ENCODE peak calls at places on chromosomes 4 and X, in four cellular contexts. L, U, X and B are unnamed samples.

GRCh38 chrX:35711281-35711680 is 86.9 kb upstream of the MAGEB16 start:
- DNase-seq in L (no peak), U (no peak), X (no peak), B (no peak)

GRCh38 chrX:153690466-153690865 is 2.7 kb downstream of the SLC6A8 start:
- DNase-seq in L (no peak), U (no peak), X (no peak), B (no peak)

GRCh38 chrX:29090811-29091210 is 503.6 kb downstream of the IL1RAPL1 start:
- DNase-seq in L (no peak), U (no peak), X (no peak), B (peak)

GRCh38 chr4:72031868-72032619 is at the start of gene NPFFR2:
- DNase-seq in L (no peak), U (peak), X (peak), B (peak)

GRCh38 chrX:63428348-63428747 is 77.2 kb upstream of the SPIN4 start:
- DNase-seq in L (no peak), U (no peak), X (no peak), B (no peak)

GRCh38 chr4:168167714-168168284 is 75.5 kb downstream of the ANXA10 start:
- DNase-seq in L (no peak), U (no peak), X (no peak), B (peak)

GRCh38 chrX:43885617-43886016 is 3.4 kb upstream of the MAOB start:
- DNase-seq in L (no peak), U (no peak), X (no peak), B (no peak)

GRCh38 chrX:139642241-139642927 is 65.6 kb downstream of the MCF2 start:
- DNase-seq in L (no peak), U (no peak), X (no peak), B (peak)

GRCh38 chr4:77100234-77100633 is 24.4 kb upstream of the CCNI start:
- DNase-seq in L (no peak), U (no peak), X (no peak), B (peak)

GRCh38 chrX:12469296-12469695 is 321.9 kb upstream of the PRPS2 start:
- DNase-seq in L (no peak), U (no peak), X (no peak), B (no peak)

GRCh38 chr4:40564815-40565505 is 64.7 kb downstream of the RBM47 start:
- DNase-seq in L (no peak), U (no peak), X (no peak), B (peak)

GRCh38 chrX:149648932-149649331 is 17.3 kb upstream of the TMEM185A start:
- DNase-seq in L (no peak), U (no peak), X (no peak), B (no peak)
- TF ChIP-seq CTCF in L (no peak), U (peak), X (no peak), B (no peak)

DNA sequence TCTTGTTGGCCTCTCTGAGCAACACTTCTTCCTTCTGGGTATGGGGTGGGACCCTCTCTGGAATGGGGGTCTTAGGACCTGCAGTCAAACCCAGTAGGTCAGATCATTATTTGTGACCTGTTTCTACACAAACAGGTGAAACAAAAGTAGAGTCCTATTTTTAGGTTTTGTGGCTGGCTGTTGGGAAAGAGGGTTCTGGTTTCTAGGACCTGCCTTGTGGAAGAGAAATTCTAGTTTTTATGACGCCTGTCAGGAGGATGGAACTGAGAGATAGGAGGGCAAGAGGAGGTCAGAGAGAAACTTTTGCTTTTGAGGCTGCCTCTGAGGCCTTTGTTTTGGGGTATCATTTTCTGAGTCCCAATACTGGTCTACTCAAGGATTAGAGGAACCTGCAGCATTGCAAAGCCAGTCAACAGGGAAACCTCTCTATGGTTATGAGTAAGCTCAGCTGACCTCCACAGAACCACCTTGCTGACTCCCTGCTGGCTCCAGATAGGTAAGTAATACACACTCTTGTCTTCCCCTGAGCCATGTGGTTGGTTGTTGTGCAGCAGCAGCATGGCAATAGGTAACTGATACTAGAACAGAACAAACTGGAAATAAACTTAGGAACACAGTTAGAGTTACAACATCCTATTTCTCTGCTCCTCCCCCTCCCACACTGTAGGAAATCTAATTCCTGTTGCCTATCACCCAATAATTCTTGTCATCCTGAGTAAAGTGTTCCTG is 114.7 kb upstream of the VCX3B start:
- DNase-seq in L (no peak), U (no peak), X (no peak), B (no peak)
- TF ChIP-seq CTCF in L (no peak), U (no peak), X (no peak), B (no peak)

GRCh38 chr4:24988776-24989175 is 42.0 kb downstream of the LGI2 start:
- DNase-seq in L (peak), U (no peak), X (no peak), B (peak)
- TF ChIP-seq CTCF in L (peak), U (no peak), X (peak), B (peak)

GRCh38 chr4:121675715-121676114 is 21.1 kb downstream of the ANXA5 start:
- DNase-seq in L (no peak), U (no peak), X (no peak), B (peak)
- TF ChIP-seq CTCF in L (no peak), U (no peak), X (no peak), B (peak)

DNA sequence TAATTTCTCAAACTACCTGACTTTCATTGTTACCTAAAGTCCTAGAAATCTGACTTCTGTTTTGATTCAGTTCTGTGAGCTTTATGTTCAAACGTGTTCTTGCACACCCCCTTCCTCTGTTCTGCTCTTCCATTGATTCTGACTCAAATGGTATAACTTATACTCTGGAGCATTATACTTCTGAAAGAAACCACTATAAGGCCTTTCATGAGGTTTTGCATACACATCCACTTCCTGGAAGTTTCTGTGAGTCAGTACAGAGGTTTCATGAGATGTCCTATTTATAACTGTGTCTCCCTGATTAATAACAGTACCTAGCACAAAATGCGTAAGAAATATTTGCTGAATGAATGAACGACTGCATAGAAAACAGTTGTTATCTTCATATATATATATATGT is 540.2 kb upstream of the CT83 start:
- DNase-seq in L (no peak), U (no peak), X (no peak), B (no peak)
- TF ChIP-seq CTCF in L (no peak), U (no peak), X (no peak), B (no peak)

GRCh38 chr4:73431813-73432168 is 4.2 kb upstream of the AFP start:
- DNase-seq in L (no peak), U (no peak), X (no peak), B (no peak)

GRCh38 chr4:73435984-73436383 is at the start of gene AFP:
- DNase-seq in L (no peak), U (no peak), X (no peak), B (no peak)

GRCh38 chr4:73432169-73433000 is 3.6 kb upstream of the AFP start:
- DNase-seq in L (no peak), U (no peak), X (no peak), B (peak)

GRCh38 chr4:73433140-73433539 is 2.9 kb upstream of the AFP start:
- DNase-seq in L (no peak), U (no peak), X (no peak), B (no peak)

DNA sequence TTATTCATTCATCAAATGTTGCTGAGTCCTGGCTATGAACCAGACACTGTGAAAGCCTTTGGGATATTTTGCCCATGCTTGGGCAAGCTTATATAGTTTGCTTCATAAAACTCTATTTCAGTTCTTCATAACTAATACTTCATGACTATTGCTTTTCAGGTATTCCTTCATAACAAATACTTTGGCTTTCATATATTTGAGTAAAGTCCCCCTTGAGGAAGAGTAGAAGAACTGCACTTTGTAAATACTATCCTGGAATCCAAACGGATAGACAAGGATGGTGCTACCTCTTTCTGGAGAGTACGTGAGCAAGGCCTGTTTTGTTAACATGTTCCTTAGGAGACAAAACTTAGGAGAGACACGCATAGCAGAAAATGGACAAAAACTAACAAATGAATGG is 1.7 kb upstream of the AFP start:
- DNase-seq in L (peak), U (no peak), X (no peak), B (peak)
- TF ChIP-seq CTCF in L (peak), U (peak), X (peak), B (peak)

DNA sequence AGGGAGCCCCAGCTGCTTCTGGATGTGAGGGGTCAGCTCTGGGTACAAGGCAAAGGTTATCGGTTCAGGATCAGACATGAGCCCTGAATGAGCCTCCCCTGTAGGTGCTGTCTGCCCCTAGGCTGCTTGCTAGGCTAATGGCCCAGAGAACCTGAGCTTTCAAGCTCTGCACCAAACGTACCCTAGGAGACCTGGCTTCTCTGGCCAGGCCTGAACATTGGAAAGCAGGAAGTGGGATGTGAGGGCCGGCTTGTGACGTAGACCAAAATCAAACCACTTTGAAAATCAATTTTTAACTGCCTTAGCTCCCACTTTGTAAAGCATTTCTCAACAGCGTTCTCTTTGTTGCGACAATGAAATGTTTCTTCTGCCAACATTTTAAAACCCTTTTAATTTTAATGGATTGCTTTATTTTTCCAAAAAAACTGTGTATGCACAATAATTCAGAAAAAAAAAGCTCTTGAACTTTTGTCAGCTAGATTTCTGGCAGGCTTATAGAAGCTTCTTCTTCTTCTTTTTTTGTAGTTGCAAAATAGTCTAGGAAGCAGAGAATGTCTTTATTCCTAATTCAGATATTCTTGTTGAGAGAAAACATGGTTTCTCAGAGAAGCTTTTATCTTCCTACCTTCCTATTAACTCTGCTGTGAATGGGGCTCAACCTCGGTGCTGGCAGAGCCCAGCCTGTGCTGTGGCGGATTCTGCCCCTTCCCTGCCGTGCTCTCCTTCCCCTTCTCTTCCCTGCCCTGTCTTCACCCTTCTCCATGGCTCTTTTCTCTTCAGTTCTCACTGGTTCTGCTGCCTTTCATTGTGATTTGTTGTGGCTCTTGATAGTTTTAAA is 145.2 kb upstream of the SFRP2 start:
- DNase-seq in L (no peak), U (no peak), X (no peak), B (no peak)
- TF ChIP-seq CTCF in L (no peak), U (no peak), X (no peak), B (no peak)

GRCh38 chr4:103044183-103044582 is 24.7 kb upstream of the SLC9B1 start:
- DNase-seq in L (no peak), U (no peak), X (no peak), B (no peak)

GRCh38 chr4:103052145-103052544 is 24.4 kb downstream of the SLC9B2 start:
- DNase-seq in L (no peak), U (no peak), X (no peak), B (no peak)

GRCh38 chr4:103050736-103051436 is 25.7 kb downstream of the SLC9B2 start:
- DNase-seq in L (no peak), U (no peak), X (no peak), B (no peak)

DNA sequence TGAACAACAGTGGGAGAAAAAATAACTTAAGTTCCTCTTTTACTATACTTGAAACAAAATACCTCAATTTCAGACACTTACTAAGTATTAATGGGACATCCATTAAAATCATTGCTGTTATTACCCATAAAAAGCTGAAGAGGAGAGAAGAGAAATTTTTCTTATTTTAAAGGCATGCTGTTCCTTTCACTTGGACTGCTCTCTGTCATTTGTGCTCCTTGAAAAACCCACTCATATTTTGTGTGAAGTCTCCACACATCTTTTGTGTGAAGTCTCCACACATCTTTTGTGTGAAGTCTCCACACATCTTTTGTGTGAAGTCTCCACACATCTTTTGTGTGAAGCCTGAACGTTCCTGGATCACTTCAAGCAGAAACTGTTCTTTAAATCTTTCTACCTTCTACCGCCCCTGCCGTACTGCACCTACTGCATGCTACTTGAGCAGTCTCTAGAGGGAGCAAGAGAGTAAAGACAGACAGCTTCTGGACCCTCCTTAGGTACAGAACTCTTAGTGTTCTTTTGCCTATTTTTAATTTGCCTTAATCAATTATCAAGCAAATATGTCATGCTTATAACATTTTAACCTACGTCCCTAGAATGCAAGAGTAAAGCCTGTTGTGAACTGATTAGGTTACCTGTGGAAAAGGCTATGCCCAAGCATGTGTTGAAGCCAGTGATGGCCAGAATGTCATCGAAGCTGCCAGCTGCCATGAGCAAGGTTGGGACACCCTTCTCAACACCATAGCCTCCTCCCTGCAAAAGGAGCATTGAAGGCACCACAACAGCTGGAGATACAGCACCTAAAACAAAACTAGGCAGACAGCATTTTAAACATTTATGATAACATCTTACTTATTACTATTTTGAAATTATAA is 27.1 kb upstream of the SLC9B1 start:
- DNase-seq in L (peak), U (peak), X (no peak), B (peak)
- TF ChIP-seq CTCF in L (peak), U (peak), X (peak), B (peak)

GRCh38 chr4:55613621-55614020 is 21.6 kb upstream of the PDCL2 start:
- DNase-seq in L (no peak), U (no peak), X (no peak), B (no peak)
- TF ChIP-seq CTCF in L (no peak), U (no peak), X (no peak), B (no peak)